ENCODE peak calls at places on chromosomes 6 and 20, in four cellular contexts. H is C1 segment of cervical spinal cord; Z is Jurkat, Clone E6-1; T is omental fat pad. G is an unnamed sample.

GRCh38 chr6:34276881-34277762 is 28.3 kb upstream of the SMIM29 start:
- DNase-seq in T (no peak), H (no peak), Z (no peak), G (no peak)

GRCh38 chr6:114282268-114282667 is 60.6 kb downstream of the HS3ST5 start:
- DNase-seq in Z (no peak), H (no peak), T (no peak), G (no peak)

GRCh38 chr6:45479834-45480696 is 102.3 kb upstream of the SUPT3H start:
- DNase-seq in H (no peak), T (no peak), Z (peak; percentile 73), G (peak; percentile 19)

GRCh38 chr6:163804991-163805390 is 390.5 kb downstream of the QKI start:
- DNase-seq in H (no peak), Z (no peak), T (no peak), G (no peak)

GRCh38 chr6:105591053-105591452 is 188.2 kb upstream of the PREP start:
- DNase-seq in Z (no peak), T (no peak), H (no peak), G (no peak)

GRCh38 chr6:42710316-42710715 is 12.1 kb downstream of the PRPH2 start:
- DNase-seq in Z (no peak), H (no peak), T (no peak), G (no peak)

GRCh38 chr6:158834675-158835385 is 15.7 kb upstream of the EZR start:
- DNase-seq in H (no peak), Z (no peak), T (no peak), G (no peak)

GRCh38 chr6:35683267-35683666 is 5.4 kb downstream of the FKBP5 start:
- DNase-seq in T (no peak), H (no peak), Z (no peak), G (no peak)

GRCh38 chr20:9294081-9294480 is 220.3 kb upstream of the LAMP5 start:
- DNase-seq in H (no peak), T (no peak), Z (no peak), G (no peak)

GRCh38 chr6:3962897-3963296 is 113.7 kb downstream of the FAM50B start:
- DNase-seq in T (no peak), H (no peak), Z (no peak), G (no peak)